ENCODE peak calls at places on chromosomes 13 and 19, in seven cellular contexts. D is GM23338, R is PC-3, Z is neural progenitor cell, C is neuronal stem cell, V is hepatocyte, A is osteoblast. F is an unnamed sample.
A peak's percentile ranks its signal among the peaks of the same experiment; 100 is the strongest.

GRCh38 chr13:45055902-45056648 is 64.2 kb upstream of the GTF2F2 start:
- DNase-seq in Z (peak; percentile 57), A (no peak), D (no peak), C (no peak), R (peak; percentile 82), V (no peak), F (peak; percentile 88)

GRCh38 chr13:64758520-64758919 is 2471.6 kb downstream of the PCDH9 start:
- DNase-seq in D (peak; percentile 75), V (no peak), R (no peak), C (no peak), Z (peak; percentile 3), A (no peak), F (peak; percentile 39)

GRCh38 chr19:44708940-44709339 is 10.0 kb downstream of the CEACAM16 start:
- DNase-seq in D (no peak), R (no peak), V (no peak), A (no peak), C (no peak), Z (no peak), F (no peak)

GRCh38 chr19:47310819-47311218 is 1.2 kb downstream of the C5AR1 start:
- DNase-seq in V (peak; percentile 23), D (no peak), Z (no peak), C (no peak), R (peak; percentile 55), A (no peak), F (no peak)

GRCh38 chr19:17784201-17785008 is 10.5 kb upstream of the B3GNT3 start:
- DNase-seq in V (peak; percentile 84), A (peak; percentile 97), C (peak; percentile 54), D (peak; percentile 94), R (peak; percentile 71), Z (peak; percentile 59), F (no peak)

GRCh38 chr19:15399234-15399515 is 19.6 kb upstream of the AKAP8 start:
- DNase-seq in V (no peak), C (no peak), D (no peak), Z (no peak), R (no peak), A (no peak), F (no peak)

GRCh38 chr19:42445948-42446347 is 3.2 kb upstream of the CXCL17 start:
- DNase-seq in D (no peak), A (no peak), C (no peak), V (no peak), Z (no peak), R (no peak), F (no peak)

GRCh38 chr19:39110263-39110967 is 15.2 kb upstream of the PAK4 start:
- DNase-seq in D (peak; percentile 75), Z (peak; percentile 74), R (peak; percentile 61), A (peak; percentile 89), C (peak; percentile 48), V (peak; percentile 76), F (no peak)

GRCh38 chr13:101624981-101625380 is 172.5 kb downstream of the ITGBL1 start:
- DNase-seq in V (no peak), R (peak; percentile 15), A (no peak), D (no peak), C (no peak), Z (no peak), F (no peak)

GRCh38 chr19:14091086-14091884 is 734 bp upstream of the SAMD1 start:
- DNase-seq in Z (no peak), D (peak; percentile 63), R (peak; percentile 64), C (peak; percentile 78), A (peak; percentile 75), V (peak; percentile 66), F (peak; percentile 55)

GRCh38 chr13:41231025-41231677 is 32.2 kb downstream of the MTRF1 start:
- DNase-seq in V (no peak), C (no peak), R (no peak), A (no peak), Z (no peak), D (no peak), F (no peak)

GRCh38 chr19:57686727-57687126 is 5.0 kb downstream of the ZNF551 start:
- DNase-seq in C (no peak), A (no peak), V (no peak), Z (no peak), R (no peak), D (no peak), F (no peak)

GRCh38 chr19:55451163-55451521 is 8.0 kb upstream of the SHISA7 start:
- DNase-seq in Z (peak; percentile 54), R (no peak), A (no peak), V (no peak), D (peak; percentile 71), C (no peak), F (no peak)

GRCh38 chr13:103799028-103799427 is 732.8 kb upstream of the SLC10A2 start:
- DNase-seq in C (no peak), D (no peak), Z (no peak), V (no peak), A (peak; percentile 3), R (peak; percentile 7), F (no peak)

GRCh38 chr19:31335716-31336115 is 13.5 kb downstream of the TSHZ3 start:
- DNase-seq in R (no peak), D (no peak), C (no peak), Z (no peak), V (no peak), A (no peak), F (no peak)

GRCh38 chr19:1163934-1164683 is 10.0 kb downstream of the SBNO2 start:
- DNase-seq in D (no peak), R (no peak), C (no peak), V (no peak), A (no peak), Z (no peak), F (no peak)

GRCh38 chr19:10112037-10112751 is 701 bp downstream of the P2RY11 start:
- DNase-seq in C (no peak), Z (no peak), A (peak; percentile 84), D (no peak), V (no peak), R (peak; percentile 22), F (no peak)

GRCh38 chr19:29804493-29804892 is 7.3 kb upstream of the CCNE1 start:
- DNase-seq in A (no peak), D (no peak), V (no peak), R (no peak), C (no peak), Z (no peak), F (no peak)
- H2AFZ ChIP-seq in A (no peak overlapping the region), D (no peak overlapping the region), V (no peak overlapping the region), R (no peak overlapping the region), C (peak overlapping the region; percentile 73), Z (no peak overlapping the region), F (no peak overlapping the region)

DNA sequence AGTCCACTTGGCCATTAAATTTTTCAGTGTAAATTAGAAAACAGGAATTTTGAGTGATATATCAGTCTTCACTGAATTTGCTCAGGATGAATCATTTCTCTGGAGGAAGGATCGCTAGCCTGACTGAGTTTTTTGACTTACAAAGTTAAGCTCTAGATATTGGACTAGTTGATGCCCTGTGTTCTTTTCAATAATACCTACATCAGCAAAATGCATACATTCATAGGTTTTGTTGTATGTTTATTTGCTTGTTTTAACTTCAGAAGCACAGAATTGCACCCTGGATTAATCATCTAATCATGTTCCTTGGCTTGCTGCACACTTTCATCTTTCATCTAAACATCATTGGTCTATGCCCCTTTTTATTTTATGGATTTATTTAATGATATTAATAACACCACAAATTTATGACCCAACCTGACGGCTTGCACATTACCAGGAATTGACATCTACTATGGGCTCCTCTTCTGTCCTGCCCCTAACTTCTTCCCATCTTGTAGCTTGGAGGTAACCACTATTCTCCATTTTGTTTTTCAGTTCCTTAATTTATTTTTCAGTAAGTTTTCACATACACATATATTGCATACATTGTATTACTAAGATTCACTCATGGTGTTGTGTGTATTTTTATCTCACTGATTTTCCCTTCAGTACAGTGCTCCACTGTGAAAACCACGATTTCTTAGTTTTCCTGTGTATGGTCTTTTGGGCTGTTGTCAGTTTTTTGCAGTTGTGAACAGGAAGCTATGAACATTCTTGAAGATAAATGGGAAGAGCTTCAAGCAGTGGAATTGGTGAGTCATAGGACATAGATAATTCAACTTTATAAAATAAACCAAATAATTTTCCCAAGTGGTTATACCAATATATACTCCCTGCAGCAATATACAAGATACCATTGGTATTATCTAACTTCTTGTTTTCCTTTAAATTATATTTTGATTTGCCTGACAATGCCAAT is 23.3 kb downstream of the COMMD6 start:
- DNase-seq in R (no peak), V (no peak), Z (no peak), A (no peak), C (no peak), D (no peak), F (peak; percentile 29)
- H3K4me3 ChIP-seq in R (no peak overlapping the region), V (no peak overlapping the region), Z (no peak overlapping the region), A (no peak overlapping the region), C (no peak overlapping the region), D (no peak overlapping the region), F (no peak overlapping the region)

GRCh38 chr19:40776966-40777794 is 867 bp upstream of the RAB4B start:
- DNase-seq in R (peak; percentile 85), D (peak; percentile 96), Z (peak; percentile 97), V (peak; percentile 95), A (peak; percentile 83), C (peak; percentile 97), F (peak; percentile 81)

GRCh38 chr19:40776364-40776763 is 1.0 kb downstream of the MIA start:
- DNase-seq in Z (no peak), R (no peak), V (no peak), A (no peak), D (no peak), C (no peak), F (no peak)

GRCh38 chr19:40774916-40775631 is at the start of gene MIA:
- DNase-seq in C (no peak), D (no peak), R (no peak), V (no peak), Z (no peak), A (peak; percentile 0), F (no peak)

GRCh38 chr19:40777795-40778044 is 327 bp upstream of the RAB4B start:
- DNase-seq in A (no peak), R (no peak), Z (no peak), C (no peak), D (no peak), V (no peak), F (no peak)

DNA sequence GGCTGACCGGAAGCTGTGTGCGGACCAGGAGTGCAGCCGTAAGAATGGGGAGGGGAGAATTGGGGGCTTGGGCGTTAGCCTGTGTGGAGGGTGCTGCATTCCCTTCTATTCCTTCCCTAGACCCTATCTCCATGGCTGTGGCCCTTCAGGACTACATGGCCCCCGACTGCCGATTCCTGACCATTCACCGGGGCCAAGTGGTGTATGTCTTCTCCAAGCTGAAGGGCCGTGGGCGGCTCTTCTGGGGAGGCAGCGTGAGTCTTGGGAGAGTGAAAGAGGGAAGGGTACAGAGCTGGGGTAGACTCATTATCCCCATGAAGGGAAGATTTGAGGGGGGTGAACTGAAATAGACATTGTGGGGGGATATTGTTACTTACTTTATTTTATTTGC is 306 bp downstream of the MIA start:
- DNase-seq in R (no peak), V (no peak), A (no peak), Z (no peak), D (no peak), C (no peak), F (no peak)
- H2AFZ ChIP-seq in R (no peak overlapping the region), V (no peak overlapping the region), A (peak overlapping the region; percentile 39), Z (no peak overlapping the region), D (no peak overlapping the region), C (peak overlapping the region; percentile 19), F (no peak overlapping the region)

GRCh38 chr19:12838893-12839656 is 760 bp downstream of the MAST1 start:
- DNase-seq in D (no peak), V (no peak), Z (peak; percentile 23), R (peak; percentile 47), A (no peak), C (no peak), F (no peak)
- H3K4me3 ChIP-seq in D (peak overlapping the region; percentile 92), V (no peak overlapping the region), Z (peak overlapping the region; percentile 97), R (peak overlapping the region; percentile 96), A (no peak overlapping the region), C (peak overlapping the region; percentile 86), F (no peak overlapping the region)

F was measured in astrocyte.